ENCODE peak calls at places on chromosomes 13 and 19, in six cellular contexts. S is CD8-positive, alpha-beta T cell; X is AG09309; O is fibroblast of lung; B is uterus; K is upper lobe of right lung. N is an unnamed sample.

GRCh38 chr13:23985846-23986245 is 88.5 kb upstream of the C1QTNF9B start:
- DNase-seq in S (no peak), X (no peak), O (no peak), B (no peak), K (no peak), N (no peak)

GRCh38 chr13:112575680-112576079 is 12.3 kb downstream of the TUBGCP3 start:
- DNase-seq in S (no peak), X (no peak), O (peak; percentile 9), B (no peak), K (no peak), N (no peak)

GRCh38 chr19:55172741-55173140 is 6.3 kb upstream of the DNAAF3 start:
- DNase-seq in S (no peak), X (peak; percentile 16), O (peak; percentile 65), B (no peak), K (no peak), N (peak; percentile 29)

GRCh38 chr19:42074513-42075363 is 1.2 kb upstream of the ZNF574 start:
- DNase-seq in S (peak; percentile 16), X (no peak), O (no peak), B (peak; percentile 30), K (no peak), N (no peak)

GRCh38 chr19:13411899-13412298 is 94.4 kb downstream of the CACNA1A start:
- DNase-seq in S (no peak), X (no peak), O (no peak), B (no peak), K (no peak), N (no peak)

GRCh38 chr19:13163609-13164364 is 13.6 kb downstream of the IER2 start:
- DNase-seq in S (peak; percentile 44), X (no peak), O (peak; percentile 92), B (peak; percentile 88), K (peak; percentile 86), N (peak; percentile 85)

GRCh38 chr19:6808494-6808893 is 36.0 kb downstream of the VAV1 start:
- DNase-seq in S (no peak), X (no peak), O (no peak), B (no peak), K (no peak), N (no peak)

GRCh38 chr13:95535243-95535642 is 17.3 kb upstream of the CLDN10 start:
- DNase-seq in S (no peak), X (peak; percentile 5), O (peak; percentile 63), B (no peak), K (no peak), N (peak; percentile 81)

GRCh38 chr13:41502021-41502420 is 44.7 kb downstream of the RGCC start:
- DNase-seq in S (no peak), X (no peak), O (no peak), B (no peak), K (no peak), N (no peak)

GRCh38 chr19:18157465-18158063 is 4.6 kb downstream of the PIK3R2 start:
- DNase-seq in S (no peak), X (no peak), O (no peak), B (no peak), K (no peak), N (no peak)

GRCh38 chr19:2484178-2484937 is 8.4 kb downstream of the GADD45B start:
- DNase-seq in S (no peak), X (no peak), O (no peak), B (no peak), K (no peak), N (no peak)

GRCh38 chr13:77789386-77789785 is 91.9 kb downstream of the SLAIN1 start:
- DNase-seq in S (no peak), X (no peak), O (no peak), B (no peak), K (no peak), N (no peak)

GRCh38 chr13:110475550-110476219 is 85.8 kb downstream of the RAB20 start:
- DNase-seq in S (no peak), X (no peak), O (no peak), B (no peak), K (no peak), N (no peak)

GRCh38 chr19:4183967-4184717 is 1.7 kb downstream of the ANKRD24 start:
- DNase-seq in S (no peak), X (no peak), O (no peak), B (no peak), K (peak; percentile 72), N (no peak)

GRCh38 chr19:20422616-20423205 is 142.9 kb downstream of the ZNF737 start:
- DNase-seq in S (no peak), X (no peak), O (no peak), B (no peak), K (no peak), N (no peak)

GRCh38 chr13:33363328-33363727 is 77.8 kb upstream of the STARD13 start:
- DNase-seq in S (no peak), X (no peak), O (no peak), B (no peak), K (no peak), N (no peak)

GRCh38 chr19:56109216-56109615 is 11.9 kb downstream of the ZNF787 start:
- DNase-seq in S (no peak), X (no peak), O (no peak), B (no peak), K (no peak), N (no peak)

GRCh38 chr13:50892162-50892944 is 17.2 kb upstream of the RNASEH2B start:
- DNase-seq in S (peak; percentile 50), X (no peak), O (no peak), B (no peak), K (no peak), N (no peak)

GRCh38 chr19:28296506-28296905 is 916.4 kb downstream of the UQCRFS1 start:
- DNase-seq in S (no peak), X (peak; percentile 72), O (no peak), B (no peak), K (no peak), N (peak; percentile 49)

GRCh38 chr19:8811315-8812172 is 20.6 kb downstream of the ZNF558 start:
- DNase-seq in S (no peak), X (no peak), O (peak; percentile 34), B (no peak), K (no peak), N (peak; percentile 28)

GRCh38 chr19:45050036-45050435 is 11.2 kb downstream of the CLASRP start:
- DNase-seq in S (no peak), X (no peak), O (no peak), B (no peak), K (no peak), N (no peak)

GRCh38 chr19:7718668-7719067 is 13.2 kb downstream of the CLEC4G start:
- DNase-seq in S (peak; percentile 33), X (no peak), O (no peak), B (no peak), K (no peak), N (no peak)

GRCh38 chr19:47762615-47763308 is 15.7 kb upstream of the SELENOW start:
- DNase-seq in S (no peak), X (no peak), O (peak; percentile 21), B (peak; percentile 54), K (no peak), N (no peak)

GRCh38 chr13:34416833-34417425 is 525.1 kb upstream of the NBEA start:
- DNase-seq in S (no peak), X (no peak), O (peak; percentile 92), B (peak; percentile 20), K (no peak), N (peak; percentile 31)

GRCh38 chr19:35822579-35822978 is 9.9 kb upstream of the PRODH2 start:
- DNase-seq in S (no peak), X (no peak), O (no peak), B (no peak), K (no peak), N (no peak)

GRCh38 chr13:111663505-111663904 is 343.1 kb downstream of the TEX29 start:
- DNase-seq in S (no peak), X (no peak), O (no peak), B (no peak), K (no peak), N (no peak)

GRCh38 chr13:81540777-81541176 is 1199.9 kb upstream of the SPRY2 start:
- DNase-seq in S (no peak), X (no peak), O (peak; percentile 4), B (no peak), K (no peak), N (peak; percentile 18)

DNA sequence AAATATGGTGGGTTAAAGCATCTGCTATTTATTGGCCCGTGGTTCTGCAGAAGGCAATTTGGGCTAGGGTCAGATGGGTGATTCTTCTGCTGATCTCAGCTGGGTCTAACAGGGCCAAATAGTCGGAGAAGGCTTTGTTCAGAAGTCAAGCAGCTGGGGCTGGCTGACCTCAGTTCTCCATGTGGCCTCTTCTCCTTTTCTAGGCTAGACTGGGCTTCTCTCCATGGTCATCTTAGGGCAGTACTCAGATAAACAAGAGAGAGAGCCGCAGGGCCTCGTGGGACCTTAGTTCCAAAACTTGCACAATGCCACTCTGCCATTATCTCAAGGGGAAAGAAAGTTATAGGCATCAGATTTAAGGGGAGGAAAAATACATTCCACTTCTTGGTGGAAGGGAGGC is 89.6 kb downstream of the NALCN start:
- DNase-seq in S (no peak), X (no peak), O (no peak), B (no peak), K (no peak), N (no peak)
- H3K4me3 ChIP-seq in S (no peak overlapping the region), X (no peak overlapping the region), O (no peak overlapping the region), B (no peak overlapping the region), K (no peak overlapping the region), N (no peak overlapping the region)

GRCh38 chr13:26710166-26710565 is 50.4 kb downstream of the GPR12 start:
- DNase-seq in S (no peak), X (no peak), O (no peak), B (no peak), K (no peak), N (no peak)

GRCh38 chr13:26706381-26706780 is 54.2 kb downstream of the GPR12 start:
- DNase-seq in S (no peak), X (no peak), O (no peak), B (no peak), K (no peak), N (no peak)

GRCh38 chr13:26707122-26708006 is 53.2 kb downstream of the GPR12 start:
- DNase-seq in S (peak; percentile 19), X (peak; percentile 10), O (peak; percentile 46), B (no peak), K (no peak), N (peak; percentile 45)

GRCh38 chr13:26709461-26709860 is 51.1 kb downstream of the GPR12 start:
- DNase-seq in S (no peak), X (no peak), O (no peak), B (no peak), K (no peak), N (no peak)

GRCh38 chr13:26708007-26708297 is 52.6 kb downstream of the GPR12 start:
- DNase-seq in S (no peak), X (no peak), O (no peak), B (no peak), K (no peak), N (no peak)
- TF ChIP-seq CTCF in S (no peak), X (no peak), O (no peak), B (no peak), K (no peak), N (no peak)

DNA sequence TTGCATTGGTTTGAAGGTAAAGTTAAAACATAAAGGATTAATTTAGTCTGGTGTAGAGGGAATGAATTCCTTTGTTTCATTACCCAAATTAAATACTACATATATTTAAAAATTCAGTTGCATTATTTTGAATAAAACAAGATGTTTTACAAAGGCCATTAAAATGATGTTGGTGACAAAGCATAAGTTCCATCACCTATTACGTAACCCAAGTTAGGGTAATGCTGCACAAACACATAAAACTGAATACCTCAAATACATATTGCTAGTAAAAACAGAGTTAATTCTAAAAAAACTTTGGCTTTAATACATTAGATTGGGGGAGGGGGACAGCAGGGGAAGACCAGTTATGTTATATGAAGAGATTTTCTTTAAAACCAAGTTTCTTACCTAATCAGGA is 80.3 kb downstream of the SERP2 start:
- DNase-seq in S (no peak), X (no peak), O (no peak), B (no peak), K (no peak), N (no peak)
- H3K4me3 ChIP-seq in S (no peak overlapping the region), X (no peak overlapping the region), O (no peak overlapping the region), B (no peak overlapping the region), K (no peak overlapping the region), N (no peak overlapping the region)

GRCh38 chr19:49929611-49930482 is 543 bp upstream of the NUP62 start:
- DNase-seq in S (peak; percentile 91), X (peak; percentile 86), O (peak; percentile 98), B (peak; percentile 95), K (peak; percentile 93), N (peak; percentile 97)
- TF ChIP-seq CTCF in S (no peak), X (peak; percentile 0), O (peak; percentile 8), B (no peak), K (peak; percentile 7), N (no peak)

N was measured in astrocyte of the spinal cord.